ENCODE peak calls at places on chromosome 19, in nine cellular contexts. Y is activated T-cell treated with anti-CD3 and anti-CD28 coated beads for 1 hour; A is substantia nigra; J is HEK293T; C is stimulated activated CD4-positive, alpha-beta T cell treated with anti-CD3 and anti-CD28 coated beads, Interleukin-15, amount 100 ng/mL, for 24 hours; K is NCI-H774; W is RPMI8226; L is HT1080; X is M059J. V is an unnamed sample.

GRCh38 chr19:42501733-42502132 is 26.5 kb downstream of the CEACAM1 start:
- DNase-seq in Y (no peak), A (no peak), J (no peak), C (no peak), K (no peak), W (no peak), L (no peak), X (no peak), V (no peak)

GRCh38 chr19:58009666-58010301 is 7.2 kb upstream of the ZNF606 start:
- DNase-seq in Y (peak; percentile 25), A (peak; percentile 52), J (no peak), C (peak; percentile 71), K (no peak), W (peak; percentile 92), L (no peak), X (peak; percentile 62), V (peak; percentile 91)

GRCh38 chr19:5578094-5578846 is 10.5 kb upstream of the TINCR start:
- DNase-seq in Y (peak; percentile 61), A (peak; percentile 9), J (peak; percentile 90), C (peak; percentile 78), K (peak; percentile 54), W (peak; percentile 73), L (peak; percentile 12), X (peak; percentile 39), V (peak; percentile 91)

GRCh38 chr19:48135411-48135810 is 24.8 kb upstream of the PLA2G4C start:
- DNase-seq in Y (no peak), A (no peak), J (no peak), C (peak; percentile 45), K (no peak), W (no peak), L (no peak), X (no peak), V (no peak)

GRCh38 chr19:47231215-47232054 is 436 bp upstream of the BBC3 start:
- DNase-seq in Y (peak; percentile 91), A (peak; percentile 39), J (peak; percentile 82), C (peak; percentile 91), K (peak; percentile 62), W (peak; percentile 85), L (peak; percentile 82), X (peak; percentile 75), V (peak; percentile 98)

GRCh38 chr19:50889638-50890037 is 16.4 kb downstream of the KLK2 start:
- DNase-seq in Y (no peak), A (no peak), J (no peak), C (no peak), K (no peak), W (no peak), L (no peak), X (no peak), V (no peak)

GRCh38 chr19:10449037-10449436 is 28.7 kb downstream of the PDE4A start:
- DNase-seq in Y (no peak), A (no peak), J (no peak), C (no peak), K (no peak), W (no peak), L (no peak), X (no peak), V (no peak)

GRCh38 chr19:18173572-18174294 is at the start of gene IFI30:
- DNase-seq in Y (peak; percentile 49), A (no peak), J (peak; percentile 68), C (peak; percentile 79), K (peak; percentile 79), W (peak; percentile 97), L (no peak), X (peak; percentile 69), V (peak; percentile 92)

GRCh38 chr19:35430382-35431146 is 17.5 kb upstream of the FFAR2 start:
- DNase-seq in Y (no peak), A (no peak), J (no peak), C (no peak), K (no peak), W (no peak), L (no peak), X (no peak), V (no peak)

GRCh38 chr19:10104665-10105221 is 1.4 kb upstream of the PPAN start:
- DNase-seq in Y (peak; percentile 52), A (no peak), J (no peak), C (peak; percentile 84), K (no peak), W (no peak), L (no peak), X (no peak), V (peak; percentile 95)

GRCh38 chr19:33368074-33368864 is 5.2 kb upstream of the CEBPG start:
- DNase-seq in Y (no peak), A (no peak), J (no peak), C (no peak), K (no peak), W (no peak), L (peak; percentile 81), X (peak; percentile 85), V (no peak)

GRCh38 chr19:16197188-16197621 is 506 bp upstream of the AP1M1 start:
- DNase-seq in Y (no peak), A (no peak), J (no peak), C (no peak), K (no peak), W (no peak), L (no peak), X (peak; percentile 94), V (no peak)

GRCh38 chr19:51441410-51442390 is 16.6 kb downstream of the SIGLEC8 start:
- DNase-seq in Y (peak; percentile 64), A (no peak), J (no peak), C (peak; percentile 92), K (no peak), W (peak; percentile 29), L (peak; percentile 17), X (no peak), V (peak; percentile 95)

GRCh38 chr19:55676384-55676783 is 1.4 kb downstream of the EPN1 start:
- DNase-seq in Y (no peak), A (no peak), J (no peak), C (no peak), K (no peak), W (peak; percentile 52), L (no peak), X (no peak), V (no peak)

GRCh38 chr19:15014579-15014978 is 34.7 kb upstream of the CASP14 start:
- DNase-seq in Y (no peak), A (no peak), J (peak; percentile 34), C (no peak), K (no peak), W (peak; percentile 20), L (no peak), X (no peak), V (no peak)

GRCh38 chr19:1066748-1067340 is at the start of gene ARHGAP45:
- DNase-seq in Y (peak; percentile 78), A (no peak), J (peak; percentile 42), C (peak; percentile 90), K (no peak), W (peak; percentile 87), L (no peak), X (peak; percentile 44), V (peak; percentile 97)